ENCODE peak calls at places on chromosomes 2 and 18, in seven cellular contexts. L is upper lobe of left lung, N is transverse colon, F is psoas muscle, E is colonic mucosa, Z is neuronal stem cell, S is mesendoderm. J is an unnamed sample.

GRCh38 chr2:38076250-38076709 is 329 bp upstream of the CYP1B1 start:
- DNase-seq in L (peak; percentile 94), N (peak; percentile 64), F (peak; percentile 85), E (peak; percentile 67), Z (peak; percentile 66), S (peak; percentile 98), J (peak; percentile 73)

GRCh38 chr2:234257859-234258561 is 207.5 kb downstream of the SPP2 start:
- DNase-seq in L (no peak), N (peak; percentile 66), F (no peak), E (peak; percentile 37), Z (peak; percentile 12), S (peak; percentile 93), J (peak; percentile 84)

GRCh38 chr2:218028189-218028495 is 25.3 kb upstream of the TNS1 start:
- DNase-seq in L (no peak), N (no peak), F (no peak), E (no peak), Z (no peak), S (no peak), J (peak; percentile 13)

GRCh38 chr2:108943067-108943350 is 46.0 kb downstream of the EDAR start:
- DNase-seq in L (no peak), N (no peak), F (no peak), E (no peak), Z (no peak), S (no peak), J (no peak)

GRCh38 chr2:15595936-15596335 is 4.3 kb downstream of the DDX1 start:
- DNase-seq in L (no peak), N (no peak), F (no peak), E (no peak), Z (no peak), S (no peak), J (no peak)

GRCh38 chr18:60891936-60892335 is 441.3 kb upstream of the CDH20 start:
- DNase-seq in L (no peak), N (no peak), F (no peak), E (no peak), Z (no peak), S (no peak), J (no peak)

GRCh38 chr2:108220942-108221541 is 18.7 kb upstream of the SULT1C3 start:
- DNase-seq in L (peak; percentile 46), N (no peak), F (no peak), E (no peak), Z (no peak), S (no peak), J (no peak)

GRCh38 chr2:130768191-130768855 is 13.0 kb downstream of the AMER3 start:
- DNase-seq in L (peak; percentile 59), N (no peak), F (no peak), E (no peak), Z (no peak), S (no peak), J (no peak)

GRCh38 chr2:46171996-46172546 is 125.1 kb upstream of the EPAS1 start:
- DNase-seq in L (peak; percentile 74), N (no peak), F (no peak), E (no peak), Z (no peak), S (no peak), J (peak; percentile 56)

GRCh38 chr2:174446531-174446930 is 40.3 kb downstream of the GPR155 start:
- DNase-seq in L (no peak), N (no peak), F (no peak), E (no peak), Z (no peak), S (no peak), J (no peak)

GRCh38 chr2:229511524-229511923 is 202.8 kb downstream of the DNER start:
- DNase-seq in L (no peak), N (no peak), F (no peak), E (no peak), Z (no peak), S (no peak), J (no peak)

GRCh38 chr18:75455249-75456183 is 28.0 kb upstream of the SMIM21 start:
- DNase-seq in L (peak; percentile 87), N (no peak), F (peak; percentile 56), E (no peak), Z (peak; percentile 23), S (peak; percentile 46), J (no peak)

GRCh38 chr2:219415580-219416232 is 2.5 kb upstream of the DES start:
- DNase-seq in L (no peak), N (no peak), F (no peak), E (no peak), Z (no peak), S (no peak), J (no peak)

GRCh38 chr2:168801961-168802824 is at the start of gene NOSTRIN:
- DNase-seq in L (no peak), N (peak; percentile 83), F (no peak), E (peak; percentile 93), Z (no peak), S (no peak), J (peak; percentile 95)

GRCh38 chr2:27839022-27839618 is 51.1 kb downstream of the RBKS start:
- DNase-seq in L (no peak), N (no peak), F (no peak), E (no peak), Z (no peak), S (no peak), J (no peak)

GRCh38 chr2:140624188-140624587 is 1506.6 kb downstream of the LRP1B start:
- DNase-seq in L (no peak), N (no peak), F (no peak), E (no peak), Z (no peak), S (no peak), J (no peak)

GRCh38 chr2:236659758-236660150 is 90.1 kb downstream of the ACKR3 start:
- DNase-seq in L (no peak), N (no peak), F (no peak), E (no peak), Z (no peak), S (no peak), J (no peak)

DNA sequence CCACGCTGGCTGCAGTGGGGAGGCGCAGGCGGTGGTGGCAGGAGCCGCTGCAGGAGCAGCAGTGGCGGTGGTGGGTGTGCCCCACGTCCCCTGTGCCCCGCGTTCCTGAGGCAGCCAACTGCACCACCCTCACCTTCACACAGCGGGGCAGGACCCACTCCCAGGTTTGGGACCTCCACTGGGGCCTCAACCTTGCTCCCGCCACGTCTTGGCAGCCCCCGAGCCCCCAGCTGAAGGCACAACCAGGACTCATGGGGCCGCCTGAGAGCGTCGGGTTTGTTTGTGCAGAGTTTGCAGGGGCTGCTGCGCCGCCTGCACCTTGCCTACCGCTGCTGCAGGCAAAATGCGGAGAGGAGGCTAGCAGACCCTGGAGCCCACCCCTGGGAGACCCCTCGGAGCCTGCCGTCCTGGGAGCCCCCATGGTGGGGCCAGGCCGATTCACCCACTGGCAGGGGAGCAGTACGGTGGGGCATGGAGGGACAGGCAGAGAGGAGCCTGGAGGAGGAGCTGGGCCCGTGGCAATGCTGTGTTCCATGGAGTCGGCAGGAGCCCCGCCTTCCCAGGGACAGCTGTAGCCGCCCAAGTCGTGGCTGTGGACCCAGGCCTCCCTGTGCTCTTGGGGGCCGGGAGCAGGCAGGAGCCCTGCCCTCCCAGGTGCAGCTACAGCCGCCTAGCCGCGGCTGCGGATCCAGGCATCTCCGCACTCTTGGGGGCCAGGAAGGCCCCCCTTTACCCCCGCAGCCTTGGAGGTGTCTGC is 14.7 kb upstream of the EML6 start:
- DNase-seq in L (peak; percentile 83), N (peak; percentile 55), F (peak; percentile 52), E (peak; percentile 68), Z (no peak), S (peak; percentile 22), J (no peak)
- H3K4me3 ChIP-seq in L (peak overlapping the region; percentile 52), N (peak overlapping the region; percentile 33), F (peak overlapping the region; percentile 59), E (peak overlapping the region; percentile 54), Z (peak overlapping the region; percentile 63), S (no peak overlapping the region), J (no peak overlapping the region)

DNA sequence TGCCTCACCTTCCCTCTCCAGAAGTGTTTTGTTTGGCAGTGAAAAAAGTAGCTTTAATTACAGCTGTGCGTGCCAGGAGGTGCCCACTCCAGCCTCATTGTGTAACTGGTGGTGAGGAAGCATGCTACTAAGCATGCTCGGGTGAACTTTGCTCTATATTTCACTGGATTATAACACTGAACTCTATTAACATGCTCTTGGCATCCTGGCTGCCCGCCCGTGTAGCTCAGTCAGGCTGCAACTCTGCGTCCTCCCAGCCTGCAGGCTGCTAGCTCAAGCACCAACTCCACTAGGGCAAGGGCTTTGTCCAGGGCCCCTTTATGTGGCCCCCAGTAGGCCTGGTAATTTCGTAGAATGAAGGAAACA is 34.4 kb downstream of the IMPA2 start:
- DNase-seq in L (no peak), N (peak; percentile 85), F (peak; percentile 87), E (peak; percentile 85), Z (no peak), S (no peak), J (no peak)
- H3K4me1 ChIP-seq in L (peaks cover 56% of the 10 kb centered on the region), N (peaks cover 44% of the 10 kb centered on the region), F (peaks cover 42% of the 10 kb centered on the region), E (peaks cover 15% of the 10 kb centered on the region), Z (peaks cover 19% of the 10 kb centered on the region), S (no peaks in the 10 kb centered on the region), J (no peaks in the 10 kb centered on the region)

GRCh38 chr18:50183556-50183955 is 11.4 kb downstream of the MYO5B start:
- DNase-seq in L (no peak), N (no peak), F (no peak), E (no peak), Z (no peak), S (peak; percentile 47), J (no peak)

GRCh38 chr18:50188652-50189051 is 6.3 kb downstream of the MYO5B start:
- DNase-seq in L (no peak), N (peak; percentile 15), F (no peak), E (no peak), Z (no peak), S (no peak), J (no peak)

GRCh38 chr18:50189160-50189559 is 5.8 kb downstream of the MYO5B start:
- DNase-seq in L (no peak), N (no peak), F (no peak), E (no peak), Z (no peak), S (no peak), J (no peak)

GRCh38 chr18:50187659-50188058 is 7.3 kb downstream of the MYO5B start:
- DNase-seq in L (no peak), N (no peak), F (no peak), E (no peak), Z (no peak), S (no peak), J (no peak)

DNA sequence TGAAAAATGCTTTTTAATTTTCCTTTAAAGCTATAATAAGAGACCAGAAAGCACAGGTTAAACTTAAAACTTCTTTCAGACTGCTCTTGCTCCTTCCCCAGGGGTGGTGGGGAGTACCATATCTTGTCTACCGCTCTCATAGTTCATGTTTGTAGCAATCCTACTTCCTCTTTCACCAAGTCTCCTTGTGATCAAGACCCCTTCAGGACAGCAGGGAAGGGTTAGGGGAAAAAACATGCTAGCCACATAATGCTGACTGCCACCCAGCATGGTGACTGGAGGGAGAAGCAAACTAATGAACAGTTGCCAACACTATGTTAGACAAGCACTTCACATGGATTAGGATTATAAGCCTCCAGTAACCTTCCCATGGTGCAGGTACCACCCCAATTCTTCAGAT is 8.6 kb downstream of the MYO5B start:
- DNase-seq in L (no peak), N (no peak), F (no peak), E (no peak), Z (no peak), S (no peak), J (no peak)
- H3K27me3 ChIP-seq in L (no peaks in the 10 kb centered on the region), N (no peaks in the 10 kb centered on the region), F (peaks cover 52% of the 10 kb centered on the region), E (no peaks in the 10 kb centered on the region), Z (peaks cover 39% of the 10 kb centered on the region), S (peaks cover 2% of the 10 kb centered on the region), J (no peaks in the 10 kb centered on the region)

DNA sequence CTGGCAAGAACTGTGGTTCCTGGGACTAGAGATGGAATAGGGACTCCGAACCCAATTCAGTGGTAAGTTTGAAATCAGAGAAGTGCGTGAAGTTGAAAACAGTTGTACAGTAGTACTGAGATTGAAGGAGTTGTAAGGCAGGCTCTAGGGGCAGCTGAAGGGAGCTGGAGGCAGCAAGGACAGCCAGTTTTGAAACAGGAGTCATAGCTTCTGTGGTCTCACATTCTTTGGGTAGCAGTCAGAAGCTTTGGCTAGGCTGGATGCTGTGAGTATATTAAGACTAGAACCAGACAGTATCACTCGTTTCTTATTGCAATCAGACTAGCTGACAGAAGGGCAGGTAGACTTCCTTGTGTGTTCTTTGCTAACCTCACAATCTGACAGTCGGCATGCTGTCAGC is 64.5 kb upstream of the ADAM23 start:
- DNase-seq in L (no peak), N (no peak), F (no peak), E (no peak), Z (no peak), S (no peak), J (no peak)
- H3K4me3 ChIP-seq in L (no peak overlapping the region), N (no peak overlapping the region), F (peak overlapping the region; percentile 45), E (no peak overlapping the region), Z (no peak overlapping the region), S (no peak overlapping the region), J (no peak overlapping the region)